ENCODE peak calls at places on chromosomes 7 and 10, in nine cellular contexts. One of them, this sample, is unnamed.

GRCh38 chr7:106041140-106041717 is 70.9 kb downstream of the SYPL1 start:
- DNase-seq in NCI-H69: peak; percentile 78
- DNase-seq in SK-N-DZ: peak; percentile 82
- DNase-seq in activated CD4-positive, alpha-beta T cell treated with anti-CD3 and anti-CD28 coated beads, Interleukin-2, amount 50 U/mL, for 24 hours: no peak
- DNase-seq in stimulated activated CD4-positive, alpha-beta T cell treated with anti-CD3 and anti-CD28 coated beads, Interleukin-4, amount 100 ng/mL, for 24 hours: peak; percentile 38
- DNase-seq in stimulated activated CD8-positive, alpha-beta memory T cell treated with anti-CD3 and anti-CD28 coated beads, Interleukin-7, amount 100 ng/mL, for 24 hours: no peak
- DNase-seq in HCT116: peak; percentile 47
- DNase-seq in NCI-H748 treated with DMSO at 0.1 percent for 48 hours: peak; percentile 21
- DNase-seq in NAMALWA: peak; percentile 77
- DNase-seq in this sample: no peak

GRCh38 chr10:74852406-74852805 is 26.0 kb downstream of the KAT6B start:
- DNase-seq in NCI-H69: peak; percentile 62
- DNase-seq in SK-N-DZ: no peak
- DNase-seq in activated CD4-positive, alpha-beta T cell treated with anti-CD3 and anti-CD28 coated beads, Interleukin-2, amount 50 U/mL, for 24 hours: no peak
- DNase-seq in stimulated activated CD4-positive, alpha-beta T cell treated with anti-CD3 and anti-CD28 coated beads, Interleukin-4, amount 100 ng/mL, for 24 hours: no peak
- DNase-seq in stimulated activated CD8-positive, alpha-beta memory T cell treated with anti-CD3 and anti-CD28 coated beads, Interleukin-7, amount 100 ng/mL, for 24 hours: no peak
- DNase-seq in HCT116: no peak
- DNase-seq in NCI-H748 treated with DMSO at 0.1 percent for 48 hours: no peak
- DNase-seq in NAMALWA: no peak
- DNase-seq in this sample: no peak

GRCh38 chr7:147540743-147541142 is 1049.8 kb upstream of the C7orf33 start:
- DNase-seq in NCI-H69: no peak
- DNase-seq in SK-N-DZ: no peak
- DNase-seq in activated CD4-positive, alpha-beta T cell treated with anti-CD3 and anti-CD28 coated beads, Interleukin-2, amount 50 U/mL, for 24 hours: no peak
- DNase-seq in stimulated activated CD4-positive, alpha-beta T cell treated with anti-CD3 and anti-CD28 coated beads, Interleukin-4, amount 100 ng/mL, for 24 hours: no peak
- DNase-seq in stimulated activated CD8-positive, alpha-beta memory T cell treated with anti-CD3 and anti-CD28 coated beads, Interleukin-7, amount 100 ng/mL, for 24 hours: no peak
- DNase-seq in HCT116: no peak
- DNase-seq in NCI-H748 treated with DMSO at 0.1 percent for 48 hours: no peak
- DNase-seq in NAMALWA: no peak
- DNase-seq in this sample: no peak

GRCh38 chr7:88243345-88243909 is 23.6 kb upstream of the SRI start:
- DNase-seq in NCI-H69: peak; percentile 66
- DNase-seq in SK-N-DZ: peak; percentile 75
- DNase-seq in activated CD4-positive, alpha-beta T cell treated with anti-CD3 and anti-CD28 coated beads, Interleukin-2, amount 50 U/mL, for 24 hours: no peak
- DNase-seq in stimulated activated CD4-positive, alpha-beta T cell treated with anti-CD3 and anti-CD28 coated beads, Interleukin-4, amount 100 ng/mL, for 24 hours: no peak
- DNase-seq in stimulated activated CD8-positive, alpha-beta memory T cell treated with anti-CD3 and anti-CD28 coated beads, Interleukin-7, amount 100 ng/mL, for 24 hours: no peak
- DNase-seq in HCT116: peak; percentile 60
- DNase-seq in NCI-H748 treated with DMSO at 0.1 percent for 48 hours: peak; percentile 74
- DNase-seq in NAMALWA: peak; percentile 73
- DNase-seq in this sample: no peak

GRCh38 chr10:95440326-95440725 is 120.8 kb downstream of the SORBS1 start:
- DNase-seq in NCI-H69: no peak
- DNase-seq in SK-N-DZ: no peak
- DNase-seq in activated CD4-positive, alpha-beta T cell treated with anti-CD3 and anti-CD28 coated beads, Interleukin-2, amount 50 U/mL, for 24 hours: no peak
- DNase-seq in stimulated activated CD4-positive, alpha-beta T cell treated with anti-CD3 and anti-CD28 coated beads, Interleukin-4, amount 100 ng/mL, for 24 hours: no peak
- DNase-seq in stimulated activated CD8-positive, alpha-beta memory T cell treated with anti-CD3 and anti-CD28 coated beads, Interleukin-7, amount 100 ng/mL, for 24 hours: no peak
- DNase-seq in HCT116: no peak
- DNase-seq in NCI-H748 treated with DMSO at 0.1 percent for 48 hours: no peak
- DNase-seq in NAMALWA: no peak
- DNase-seq in this sample: no peak

GRCh38 chr7:1691601-1692499 is 21.8 kb downstream of the ELFN1 start:
- DNase-seq in NCI-H69: peak; percentile 59
- DNase-seq in SK-N-DZ: no peak
- DNase-seq in activated CD4-positive, alpha-beta T cell treated with anti-CD3 and anti-CD28 coated beads, Interleukin-2, amount 50 U/mL, for 24 hours: no peak
- DNase-seq in stimulated activated CD4-positive, alpha-beta T cell treated with anti-CD3 and anti-CD28 coated beads, Interleukin-4, amount 100 ng/mL, for 24 hours: no peak
- DNase-seq in stimulated activated CD8-positive, alpha-beta memory T cell treated with anti-CD3 and anti-CD28 coated beads, Interleukin-7, amount 100 ng/mL, for 24 hours: no peak
- DNase-seq in HCT116: no peak
- DNase-seq in NCI-H748 treated with DMSO at 0.1 percent for 48 hours: no peak
- DNase-seq in NAMALWA: no peak
- DNase-seq in this sample: no peak

GRCh38 chr10:105473170-105473569 is 832.1 kb downstream of the SORCS3 start:
- DNase-seq in NCI-H69: peak; percentile 80
- DNase-seq in SK-N-DZ: no peak
- DNase-seq in activated CD4-positive, alpha-beta T cell treated with anti-CD3 and anti-CD28 coated beads, Interleukin-2, amount 50 U/mL, for 24 hours: no peak
- DNase-seq in stimulated activated CD4-positive, alpha-beta T cell treated with anti-CD3 and anti-CD28 coated beads, Interleukin-4, amount 100 ng/mL, for 24 hours: no peak
- DNase-seq in stimulated activated CD8-positive, alpha-beta memory T cell treated with anti-CD3 and anti-CD28 coated beads, Interleukin-7, amount 100 ng/mL, for 24 hours: no peak
- DNase-seq in HCT116: no peak
- DNase-seq in NCI-H748 treated with DMSO at 0.1 percent for 48 hours: no peak
- DNase-seq in NAMALWA: no peak
- DNase-seq in this sample: no peak

GRCh38 chr10:85599081-85599480 is 767.5 kb downstream of the GRID1 start:
- DNase-seq in NCI-H69: no peak
- DNase-seq in SK-N-DZ: no peak
- DNase-seq in activated CD4-positive, alpha-beta T cell treated with anti-CD3 and anti-CD28 coated beads, Interleukin-2, amount 50 U/mL, for 24 hours: no peak
- DNase-seq in stimulated activated CD4-positive, alpha-beta T cell treated with anti-CD3 and anti-CD28 coated beads, Interleukin-4, amount 100 ng/mL, for 24 hours: no peak
- DNase-seq in stimulated activated CD8-positive, alpha-beta memory T cell treated with anti-CD3 and anti-CD28 coated beads, Interleukin-7, amount 100 ng/mL, for 24 hours: no peak
- DNase-seq in HCT116: no peak
- DNase-seq in NCI-H748 treated with DMSO at 0.1 percent for 48 hours: no peak
- DNase-seq in NAMALWA: no peak
- DNase-seq in this sample: no peak

GRCh38 chr7:46003896-46004875 is 83.1 kb upstream of the IGFBP3 start:
- DNase-seq in NCI-H69: no peak
- DNase-seq in SK-N-DZ: no peak
- DNase-seq in activated CD4-positive, alpha-beta T cell treated with anti-CD3 and anti-CD28 coated beads, Interleukin-2, amount 50 U/mL, for 24 hours: no peak
- DNase-seq in stimulated activated CD4-positive, alpha-beta T cell treated with anti-CD3 and anti-CD28 coated beads, Interleukin-4, amount 100 ng/mL, for 24 hours: no peak
- DNase-seq in stimulated activated CD8-positive, alpha-beta memory T cell treated with anti-CD3 and anti-CD28 coated beads, Interleukin-7, amount 100 ng/mL, for 24 hours: no peak
- DNase-seq in HCT116: peak; percentile 56
- DNase-seq in NCI-H748 treated with DMSO at 0.1 percent for 48 hours: no peak
- DNase-seq in NAMALWA: peak; percentile 14
- DNase-seq in this sample: no peak

GRCh38 chr10:35872666-35873065 is 230.6 kb upstream of the FZD8 start:
- DNase-seq in NCI-H69: peak; percentile 70
- DNase-seq in SK-N-DZ: no peak
- DNase-seq in activated CD4-positive, alpha-beta T cell treated with anti-CD3 and anti-CD28 coated beads, Interleukin-2, amount 50 U/mL, for 24 hours: no peak
- DNase-seq in stimulated activated CD4-positive, alpha-beta T cell treated with anti-CD3 and anti-CD28 coated beads, Interleukin-4, amount 100 ng/mL, for 24 hours: no peak
- DNase-seq in stimulated activated CD8-positive, alpha-beta memory T cell treated with anti-CD3 and anti-CD28 coated beads, Interleukin-7, amount 100 ng/mL, for 24 hours: no peak
- DNase-seq in HCT116: no peak
- DNase-seq in NCI-H748 treated with DMSO at 0.1 percent for 48 hours: no peak
- DNase-seq in NAMALWA: no peak
- DNase-seq in this sample: no peak

GRCh38 chr7:33757563-33758165 is 147.7 kb upstream of the BMPER start:
- DNase-seq in NCI-H69: peak; percentile 46
- DNase-seq in SK-N-DZ: peak; percentile 40
- DNase-seq in activated CD4-positive, alpha-beta T cell treated with anti-CD3 and anti-CD28 coated beads, Interleukin-2, amount 50 U/mL, for 24 hours: no peak
- DNase-seq in stimulated activated CD4-positive, alpha-beta T cell treated with anti-CD3 and anti-CD28 coated beads, Interleukin-4, amount 100 ng/mL, for 24 hours: no peak
- DNase-seq in stimulated activated CD8-positive, alpha-beta memory T cell treated with anti-CD3 and anti-CD28 coated beads, Interleukin-7, amount 100 ng/mL, for 24 hours: no peak
- DNase-seq in HCT116: no peak
- DNase-seq in NCI-H748 treated with DMSO at 0.1 percent for 48 hours: peak; percentile 53
- DNase-seq in NAMALWA: peak; percentile 68
- DNase-seq in this sample: no peak

GRCh38 chr7:152615052-152615741 is 60.7 kb downstream of the XRCC2 start:
- DNase-seq in NCI-H69: peak; percentile 95
- DNase-seq in SK-N-DZ: peak; percentile 77
- DNase-seq in activated CD4-positive, alpha-beta T cell treated with anti-CD3 and anti-CD28 coated beads, Interleukin-2, amount 50 U/mL, for 24 hours: no peak
- DNase-seq in stimulated activated CD4-positive, alpha-beta T cell treated with anti-CD3 and anti-CD28 coated beads, Interleukin-4, amount 100 ng/mL, for 24 hours: no peak
- DNase-seq in stimulated activated CD8-positive, alpha-beta memory T cell treated with anti-CD3 and anti-CD28 coated beads, Interleukin-7, amount 100 ng/mL, for 24 hours: no peak
- DNase-seq in HCT116: no peak
- DNase-seq in NCI-H748 treated with DMSO at 0.1 percent for 48 hours: peak; percentile 20
- DNase-seq in NAMALWA: no peak
- DNase-seq in this sample: no peak

GRCh38 chr10:6170638-6171037 is 32.1 kb upstream of the PFKFB3 start:
- DNase-seq in NCI-H69: no peak
- DNase-seq in SK-N-DZ: no peak
- DNase-seq in activated CD4-positive, alpha-beta T cell treated with anti-CD3 and anti-CD28 coated beads, Interleukin-2, amount 50 U/mL, for 24 hours: no peak
- DNase-seq in stimulated activated CD4-positive, alpha-beta T cell treated with anti-CD3 and anti-CD28 coated beads, Interleukin-4, amount 100 ng/mL, for 24 hours: no peak
- DNase-seq in stimulated activated CD8-positive, alpha-beta memory T cell treated with anti-CD3 and anti-CD28 coated beads, Interleukin-7, amount 100 ng/mL, for 24 hours: no peak
- DNase-seq in HCT116: no peak
- DNase-seq in NCI-H748 treated with DMSO at 0.1 percent for 48 hours: no peak
- DNase-seq in NAMALWA: no peak
- DNase-seq in this sample: no peak

GRCh38 chr7:39651262-39651661 is 27.9 kb downstream of the RALA start:
- DNase-seq in NCI-H69: no peak
- DNase-seq in SK-N-DZ: no peak
- DNase-seq in activated CD4-positive, alpha-beta T cell treated with anti-CD3 and anti-CD28 coated beads, Interleukin-2, amount 50 U/mL, for 24 hours: no peak
- DNase-seq in stimulated activated CD4-positive, alpha-beta T cell treated with anti-CD3 and anti-CD28 coated beads, Interleukin-4, amount 100 ng/mL, for 24 hours: no peak
- DNase-seq in stimulated activated CD8-positive, alpha-beta memory T cell treated with anti-CD3 and anti-CD28 coated beads, Interleukin-7, amount 100 ng/mL, for 24 hours: no peak
- DNase-seq in HCT116: no peak
- DNase-seq in NCI-H748 treated with DMSO at 0.1 percent for 48 hours: no peak
- DNase-seq in NAMALWA: no peak
- DNase-seq in this sample: no peak

GRCh38 chr10:96651998-96652431 is 65.2 kb upstream of the TM9SF3 start:
- DNase-seq in NCI-H69: no peak
- DNase-seq in SK-N-DZ: no peak
- DNase-seq in activated CD4-positive, alpha-beta T cell treated with anti-CD3 and anti-CD28 coated beads, Interleukin-2, amount 50 U/mL, for 24 hours: no peak
- DNase-seq in stimulated activated CD4-positive, alpha-beta T cell treated with anti-CD3 and anti-CD28 coated beads, Interleukin-4, amount 100 ng/mL, for 24 hours: no peak
- DNase-seq in stimulated activated CD8-positive, alpha-beta memory T cell treated with anti-CD3 and anti-CD28 coated beads, Interleukin-7, amount 100 ng/mL, for 24 hours: peak; percentile 21
- DNase-seq in HCT116: no peak
- DNase-seq in NCI-H748 treated with DMSO at 0.1 percent for 48 hours: no peak
- DNase-seq in NAMALWA: peak; percentile 80
- DNase-seq in this sample: peak; percentile 44

GRCh38 chr7:134710854-134711624 is 64.4 kb downstream of the BPGM start:
- DNase-seq in NCI-H69: no peak
- DNase-seq in SK-N-DZ: no peak
- DNase-seq in activated CD4-positive, alpha-beta T cell treated with anti-CD3 and anti-CD28 coated beads, Interleukin-2, amount 50 U/mL, for 24 hours: peak; percentile 20
- DNase-seq in stimulated activated CD4-positive, alpha-beta T cell treated with anti-CD3 and anti-CD28 coated beads, Interleukin-4, amount 100 ng/mL, for 24 hours: peak; percentile 40
- DNase-seq in stimulated activated CD8-positive, alpha-beta memory T cell treated with anti-CD3 and anti-CD28 coated beads, Interleukin-7, amount 100 ng/mL, for 24 hours: no peak
- DNase-seq in HCT116: no peak
- DNase-seq in NCI-H748 treated with DMSO at 0.1 percent for 48 hours: no peak
- DNase-seq in NAMALWA: no peak
- DNase-seq in this sample: peak; percentile 64

GRCh38 chr7:148397555-148397954 is 193.0 kb upstream of the C7orf33 start:
- DNase-seq in NCI-H69: peak; percentile 38
- DNase-seq in SK-N-DZ: peak; percentile 29
- DNase-seq in activated CD4-positive, alpha-beta T cell treated with anti-CD3 and anti-CD28 coated beads, Interleukin-2, amount 50 U/mL, for 24 hours: no peak
- DNase-seq in stimulated activated CD4-positive, alpha-beta T cell treated with anti-CD3 and anti-CD28 coated beads, Interleukin-4, amount 100 ng/mL, for 24 hours: no peak
- DNase-seq in stimulated activated CD8-positive, alpha-beta memory T cell treated with anti-CD3 and anti-CD28 coated beads, Interleukin-7, amount 100 ng/mL, for 24 hours: no peak
- DNase-seq in HCT116: no peak
- DNase-seq in NCI-H748 treated with DMSO at 0.1 percent for 48 hours: no peak
- DNase-seq in NAMALWA: no peak
- DNase-seq in this sample: no peak